ENCODE peak calls at places on chromosomes 7 and 10, in six cellular contexts. T, P, S, N, V and C are unnamed samples.

GRCh38 chr7:41385996-41386395 is 316.9 kb downstream of the INHBA start:
- DNase-seq in P (no peak), T (no peak), S (no peak), V (no peak), N (no peak), C (no peak)

GRCh38 chr10:110226926-110227641 is 19.7 kb downstream of the MXI1 start:
- DNase-seq in P (peak), T (peak), S (no peak), N (peak), V (peak), C (no peak)

GRCh38 chr7:114345494-114345893 is 69.1 kb upstream of the FOXP2 start:
- DNase-seq in P (no peak), T (peak), V (no peak), S (peak), N (no peak), C (peak)

GRCh38 chr7:45036801-45037200 is 36.8 kb downstream of the CCM2 start:
- DNase-seq in V (no peak), P (no peak), S (no peak), T (no peak), N (no peak), C (no peak)

GRCh38 chr7:4080954-4081353 is 601.1 kb upstream of the FOXK1 start:
- DNase-seq in P (no peak), T (no peak), S (no peak), V (no peak), N (no peak), C (no peak)

GRCh38 chr10:71746344-71747037 is 26.8 kb downstream of the VSIR start:
- DNase-seq in N (no peak), V (no peak), S (no peak), P (no peak), T (no peak), C (no peak)

GRCh38 chr10:78749898-78750297 is 318.9 kb upstream of the ZMIZ1 start:
- DNase-seq in P (no peak), S (no peak), V (no peak), T (no peak), N (no peak), C (no peak)

GRCh38 chr7:108846471-108846870 is 276.8 kb downstream of the DNAJB9 start:
- DNase-seq in V (no peak), T (no peak), S (no peak), N (no peak), P (no peak), C (no peak)

GRCh38 chr10:27713906-27714305 is 31.7 kb downstream of the MKX start:
- DNase-seq in S (no peak), P (no peak), V (no peak), T (no peak), N (no peak), C (peak)

GRCh38 chr10:61822781-61823230 is 78.7 kb upstream of the ARID5B start:
- DNase-seq in S (no peak), N (no peak), P (no peak), V (no peak), T (no peak), C (peak)

GRCh38 chr7:140867467-140868314 is 57.0 kb downstream of the BRAF start:
- DNase-seq in P (no peak), V (no peak), T (no peak), N (no peak), S (no peak), C (no peak)

GRCh38 chr10:29438271-29438670 is 149.4 kb downstream of the LYZL1 start:
- DNase-seq in P (no peak), V (no peak), N (no peak), S (no peak), T (no peak), C (no peak)

GRCh38 chr7:47474937-47475879 is 106.7 kb downstream of the TNS3 start:
- DNase-seq in V (no peak), N (no peak), T (peak), P (peak), S (no peak), C (peak)

GRCh38 chr7:54839538-54840213 is 80.7 kb upstream of the SEC61G start:
- DNase-seq in P (peak), N (no peak), T (peak), S (peak), V (no peak), C (peak)

GRCh38 chr10:62811159-62811875 is 4.8 kb downstream of the EGR2 start:
- DNase-seq in S (no peak), T (no peak), N (no peak), P (no peak), V (peak), C (no peak)

GRCh38 chr10:91778485-91778884 is 19.7 kb upstream of the TNKS2 start:
- DNase-seq in T (no peak), P (no peak), N (no peak), S (no peak), V (no peak), C (no peak)

GRCh38 chr7:11748884-11749283 is 83.1 kb downstream of the THSD7A start:
- DNase-seq in P (no peak), T (no peak), S (peak), N (no peak), V (no peak), C (no peak)

GRCh38 chr10:120979435-120980315 is 128.5 kb downstream of the WDR11 start:
- DNase-seq in V (peak), T (peak), N (no peak), P (no peak), S (no peak), C (no peak)

GRCh38 chr10:108388716-108389115 is 1224.2 kb upstream of the SORCS1 start:
- DNase-seq in V (no peak), P (no peak), T (no peak), N (no peak), S (no peak), C (peak)

GRCh38 chr10:34491666-34492065 is 323.4 kb downstream of the PARD3 start:
- DNase-seq in P (no peak), T (no peak), V (no peak), N (no peak), S (no peak), C (no peak)

GRCh38 chr10:33370434-33370930 is 36.0 kb upstream of the NRP1 start:
- DNase-seq in S (no peak), N (no peak), T (no peak), P (no peak), V (no peak), C (peak)

GRCh38 chr10:13977861-13978843 is 352.6 kb downstream of the FRMD4A start:
- DNase-seq in T (peak), P (no peak), V (no peak), N (no peak), S (peak), C (peak)

GRCh38 chr10:69278446-69278963 is at the start of gene HK1:
- DNase-seq in N (no peak), V (no peak), P (no peak), T (peak), S (no peak), C (peak)

GRCh38 chr7:147911224-147911623 is 679.3 kb upstream of the C7orf33 start:
- DNase-seq in P (no peak), S (no peak), N (no peak), T (no peak), V (no peak), C (peak)

GRCh38 chr7:85914437-85914836 is 727.6 kb upstream of the SEMA3D start:
- DNase-seq in N (no peak), T (no peak), P (no peak), S (no peak), V (no peak), C (no peak)

GRCh38 chr10:45454262-45454661 is 80.2 kb downstream of the ALOX5 start:
- DNase-seq in N (no peak), S (no peak), V (no peak), T (no peak), P (no peak), C (no peak)